ENCODE peak calls at places on chromosomes 3 and 15, in ten cellular contexts. One of them, this sample, is unnamed.

GRCh38 chr3:42161050-42161935 is 70.1 kb downstream of the TRAK1 start:
- DNase-seq in neuronal stem cell: no peak
- DNase-seq in mesenchymal stem cell: peak; percentile 37
- DNase-seq in left ventricle myocardium inferior: no peak
- DNase-seq in right atrium auricular region: no peak
- DNase-seq in RWPE2: no peak
- DNase-seq in heart right ventricle: no peak
- DNase-seq in psoas muscle: no peak
- DNase-seq in body of pancreas: no peak
- DNase-seq in ovary: no peak
- DNase-seq in this sample: peak; percentile 16

GRCh38 chr3:151213151-151213550 is 10.1 kb upstream of the GPR171 start:
- DNase-seq in neuronal stem cell: no peak
- DNase-seq in mesenchymal stem cell: no peak
- DNase-seq in left ventricle myocardium inferior: no peak
- DNase-seq in right atrium auricular region: no peak
- DNase-seq in RWPE2: no peak
- DNase-seq in heart right ventricle: no peak
- DNase-seq in psoas muscle: no peak
- DNase-seq in body of pancreas: no peak
- DNase-seq in ovary: no peak
- DNase-seq in this sample: no peak

GRCh38 chr15:72782993-72783562 is 480 bp downstream of the ADPGK start:
- DNase-seq in neuronal stem cell: no peak
- DNase-seq in mesenchymal stem cell: peak; percentile 88
- DNase-seq in left ventricle myocardium inferior: peak; percentile 55
- DNase-seq in right atrium auricular region: peak; percentile 60
- DNase-seq in RWPE2: peak; percentile 77
- DNase-seq in heart right ventricle: peak; percentile 44
- DNase-seq in psoas muscle: peak; percentile 69
- DNase-seq in body of pancreas: no peak
- DNase-seq in ovary: no peak
- DNase-seq in this sample: no peak

GRCh38 chr3:106206165-106206564 is 337.4 kb upstream of the CBLB start:
- DNase-seq in neuronal stem cell: no peak
- DNase-seq in mesenchymal stem cell: no peak
- DNase-seq in left ventricle myocardium inferior: no peak
- DNase-seq in right atrium auricular region: no peak
- DNase-seq in RWPE2: no peak
- DNase-seq in heart right ventricle: peak; percentile 15
- DNase-seq in psoas muscle: no peak
- DNase-seq in body of pancreas: no peak
- DNase-seq in ovary: no peak
- DNase-seq in this sample: no peak

GRCh38 chr15:78093242-78094020 is 1.1 kb downstream of the SH2D7 start:
- DNase-seq in neuronal stem cell: no peak
- DNase-seq in mesenchymal stem cell: peak; percentile 94
- DNase-seq in left ventricle myocardium inferior: no peak
- DNase-seq in right atrium auricular region: no peak
- DNase-seq in RWPE2: peak; percentile 55
- DNase-seq in heart right ventricle: no peak
- DNase-seq in psoas muscle: no peak
- DNase-seq in body of pancreas: peak; percentile 4
- DNase-seq in ovary: no peak
- DNase-seq in this sample: no peak

GRCh38 chr3:139548801-139549200 is 9.3 kb upstream of the RBP1 start:
- DNase-seq in neuronal stem cell: no peak
- DNase-seq in mesenchymal stem cell: no peak
- DNase-seq in left ventricle myocardium inferior: no peak
- DNase-seq in right atrium auricular region: no peak
- DNase-seq in RWPE2: no peak
- DNase-seq in heart right ventricle: no peak
- DNase-seq in psoas muscle: no peak
- DNase-seq in body of pancreas: peak; percentile 71
- DNase-seq in ovary: peak; percentile 88
- DNase-seq in this sample: no peak

GRCh38 chr3:178709047-178709446 is 172.8 kb downstream of the KCNMB2 start:
- DNase-seq in neuronal stem cell: no peak
- DNase-seq in mesenchymal stem cell: no peak
- DNase-seq in left ventricle myocardium inferior: no peak
- DNase-seq in right atrium auricular region: no peak
- DNase-seq in RWPE2: no peak
- DNase-seq in heart right ventricle: no peak
- DNase-seq in psoas muscle: no peak
- DNase-seq in body of pancreas: no peak
- DNase-seq in ovary: no peak
- DNase-seq in this sample: no peak

GRCh38 chr15:70479056-70479455 is 284.3 kb downstream of the UACA start:
- DNase-seq in neuronal stem cell: no peak
- DNase-seq in mesenchymal stem cell: no peak
- DNase-seq in left ventricle myocardium inferior: no peak
- DNase-seq in right atrium auricular region: no peak
- DNase-seq in RWPE2: no peak
- DNase-seq in heart right ventricle: no peak
- DNase-seq in psoas muscle: no peak
- DNase-seq in body of pancreas: no peak
- DNase-seq in ovary: no peak
- DNase-seq in this sample: no peak

GRCh38 chr15:48693474-48693873 is 48.0 kb upstream of the FBN1 start:
- DNase-seq in neuronal stem cell: no peak
- DNase-seq in mesenchymal stem cell: peak; percentile 37
- DNase-seq in left ventricle myocardium inferior: no peak
- DNase-seq in right atrium auricular region: no peak
- DNase-seq in RWPE2: no peak
- DNase-seq in heart right ventricle: no peak
- DNase-seq in psoas muscle: no peak
- DNase-seq in body of pancreas: no peak
- DNase-seq in ovary: no peak
- DNase-seq in this sample: no peak

GRCh38 chr3:148020880-148021279 is 611.7 kb downstream of the ZIC1 start:
- DNase-seq in neuronal stem cell: no peak
- DNase-seq in mesenchymal stem cell: no peak
- DNase-seq in left ventricle myocardium inferior: no peak
- DNase-seq in right atrium auricular region: no peak
- DNase-seq in RWPE2: no peak
- DNase-seq in heart right ventricle: no peak
- DNase-seq in psoas muscle: no peak
- DNase-seq in body of pancreas: no peak
- DNase-seq in ovary: no peak
- DNase-seq in this sample: no peak

GRCh38 chr3:53384465-53385277 is 37.3 kb upstream of the DCP1A start:
- DNase-seq in neuronal stem cell: no peak
- DNase-seq in mesenchymal stem cell: no peak
- DNase-seq in left ventricle myocardium inferior: no peak
- DNase-seq in right atrium auricular region: no peak
- DNase-seq in RWPE2: no peak
- DNase-seq in heart right ventricle: no peak
- DNase-seq in psoas muscle: no peak
- DNase-seq in body of pancreas: no peak
- DNase-seq in ovary: no peak
- DNase-seq in this sample: no peak

GRCh38 chr3:146504546-146505197 is 35.3 kb upstream of the PLSCR2 start:
- DNase-seq in neuronal stem cell: no peak
- DNase-seq in mesenchymal stem cell: peak; percentile 28
- DNase-seq in left ventricle myocardium inferior: no peak
- DNase-seq in right atrium auricular region: no peak
- DNase-seq in RWPE2: no peak
- DNase-seq in heart right ventricle: no peak
- DNase-seq in psoas muscle: no peak
- DNase-seq in body of pancreas: no peak
- DNase-seq in ovary: no peak
- DNase-seq in this sample: no peak

GRCh38 chr3:44240061-44240460 is 1.6 kb upstream of the TOPAZ1 start:
- DNase-seq in neuronal stem cell: no peak
- DNase-seq in mesenchymal stem cell: no peak
- DNase-seq in left ventricle myocardium inferior: no peak
- DNase-seq in right atrium auricular region: no peak
- DNase-seq in RWPE2: no peak
- DNase-seq in heart right ventricle: no peak
- DNase-seq in psoas muscle: no peak
- DNase-seq in body of pancreas: no peak
- DNase-seq in ovary: no peak
- DNase-seq in this sample: no peak

GRCh38 chr3:86990171-86990733 is 697 bp downstream of the VGLL3 start:
- DNase-seq in neuronal stem cell: no peak
- DNase-seq in mesenchymal stem cell: peak; percentile 38
- DNase-seq in left ventricle myocardium inferior: peak; percentile 26
- DNase-seq in right atrium auricular region: no peak
- DNase-seq in RWPE2: peak; percentile 70
- DNase-seq in heart right ventricle: no peak
- DNase-seq in psoas muscle: peak; percentile 41
- DNase-seq in body of pancreas: peak; percentile 65
- DNase-seq in ovary: peak; percentile 60
- DNase-seq in this sample: peak; percentile 49

GRCh38 chr3:172334743-172335142 is 113.5 kb downstream of the GHSR start:
- DNase-seq in neuronal stem cell: no peak
- DNase-seq in mesenchymal stem cell: no peak
- DNase-seq in left ventricle myocardium inferior: no peak
- DNase-seq in right atrium auricular region: no peak
- DNase-seq in RWPE2: no peak
- DNase-seq in heart right ventricle: no peak
- DNase-seq in psoas muscle: no peak
- DNase-seq in body of pancreas: no peak
- DNase-seq in ovary: no peak
- DNase-seq in this sample: no peak

GRCh38 chr3:155252535-155252934 is 40.9 kb downstream of the STRIT1 start:
- DNase-seq in neuronal stem cell: no peak
- DNase-seq in mesenchymal stem cell: no peak
- DNase-seq in left ventricle myocardium inferior: no peak
- DNase-seq in right atrium auricular region: no peak
- DNase-seq in RWPE2: no peak
- DNase-seq in heart right ventricle: no peak
- DNase-seq in psoas muscle: no peak
- DNase-seq in body of pancreas: no peak
- DNase-seq in ovary: no peak
- DNase-seq in this sample: no peak

GRCh38 chr3:43177092-43177491 is 71.2 kb upstream of the POMGNT2 start:
- DNase-seq in neuronal stem cell: no peak
- DNase-seq in mesenchymal stem cell: no peak
- DNase-seq in left ventricle myocardium inferior: no peak
- DNase-seq in right atrium auricular region: no peak
- DNase-seq in RWPE2: no peak
- DNase-seq in heart right ventricle: no peak
- DNase-seq in psoas muscle: no peak
- DNase-seq in body of pancreas: no peak
- DNase-seq in ovary: no peak
- DNase-seq in this sample: no peak

GRCh38 chr3:44198265-44198956 is 43.3 kb upstream of the TOPAZ1 start:
- DNase-seq in neuronal stem cell: peak; percentile 83
- DNase-seq in mesenchymal stem cell: peak; percentile 72
- DNase-seq in left ventricle myocardium inferior: peak; percentile 20
- DNase-seq in right atrium auricular region: peak; percentile 70
- DNase-seq in RWPE2: peak; percentile 64
- DNase-seq in heart right ventricle: peak; percentile 78
- DNase-seq in psoas muscle: peak; percentile 40
- DNase-seq in body of pancreas: peak; percentile 76
- DNase-seq in ovary: peak; percentile 53
- DNase-seq in this sample: peak; percentile 51

GRCh38 chr3:89059201-89059600 is 48.2 kb upstream of the EPHA3 start:
- DNase-seq in neuronal stem cell: no peak
- DNase-seq in mesenchymal stem cell: peak; percentile 43
- DNase-seq in left ventricle myocardium inferior: no peak
- DNase-seq in right atrium auricular region: no peak
- DNase-seq in RWPE2: no peak
- DNase-seq in heart right ventricle: no peak
- DNase-seq in psoas muscle: peak; percentile 18
- DNase-seq in body of pancreas: no peak
- DNase-seq in ovary: no peak
- DNase-seq in this sample: no peak

GRCh38 chr3:33943277-33943676 is 144.8 kb downstream of the PDCD6IP start:
- DNase-seq in neuronal stem cell: no peak
- DNase-seq in mesenchymal stem cell: no peak
- DNase-seq in left ventricle myocardium inferior: no peak
- DNase-seq in right atrium auricular region: no peak
- DNase-seq in RWPE2: no peak
- DNase-seq in heart right ventricle: no peak
- DNase-seq in psoas muscle: no peak
- DNase-seq in body of pancreas: no peak
- DNase-seq in ovary: no peak
- DNase-seq in this sample: no peak
- H3K36me3 ChIP-seq in neuronal stem cell: no peaks in the 10 kb centered on the region
- H3K36me3 ChIP-seq in mesenchymal stem cell: no peaks in the 10 kb centered on the region
- H3K36me3 ChIP-seq in left ventricle myocardium inferior: no peaks in the 10 kb centered on the region
- H3K36me3 ChIP-seq in right atrium auricular region: no peaks in the 10 kb centered on the region
- H3K36me3 ChIP-seq in RWPE2: no peaks in the 10 kb centered on the region
- H3K36me3 ChIP-seq in heart right ventricle: no peaks in the 10 kb centered on the region
- H3K36me3 ChIP-seq in psoas muscle: no peaks in the 10 kb centered on the region
- H3K36me3 ChIP-seq in body of pancreas: no peaks in the 10 kb centered on the region
- H3K36me3 ChIP-seq in ovary: no peaks in the 10 kb centered on the region
- H3K36me3 ChIP-seq in this sample: no peaks in the 10 kb centered on the region

GRCh38 chr3:111585214-111585613 is 9.9 kb downstream of the ZBED2 start:
- DNase-seq in neuronal stem cell: no peak
- DNase-seq in mesenchymal stem cell: no peak
- DNase-seq in left ventricle myocardium inferior: no peak
- DNase-seq in right atrium auricular region: no peak
- DNase-seq in RWPE2: no peak
- DNase-seq in heart right ventricle: no peak
- DNase-seq in psoas muscle: no peak
- DNase-seq in body of pancreas: no peak
- DNase-seq in ovary: no peak
- DNase-seq in this sample: no peak
- H3K4me1 ChIP-seq in neuronal stem cell: no peaks in the 10 kb centered on the region
- H3K4me1 ChIP-seq in mesenchymal stem cell: no peaks in the 10 kb centered on the region
- H3K4me1 ChIP-seq in left ventricle myocardium inferior: no peaks in the 10 kb centered on the region
- H3K4me1 ChIP-seq in right atrium auricular region: no peaks in the 10 kb centered on the region
- H3K4me1 ChIP-seq in RWPE2: peaks cover 53% of the 10 kb centered on the region
- H3K4me1 ChIP-seq in heart right ventricle: no peaks in the 10 kb centered on the region
- H3K4me1 ChIP-seq in psoas muscle: no peaks in the 10 kb centered on the region
- H3K4me1 ChIP-seq in body of pancreas: no peaks in the 10 kb centered on the region
- H3K4me1 ChIP-seq in ovary: no peaks in the 10 kb centered on the region
- H3K4me1 ChIP-seq in this sample: peaks cover 35% of the 10 kb centered on the region

GRCh38 chr3:50573566-50574279 is 4.4 kb downstream of the HEMK1 start:
- DNase-seq in neuronal stem cell: no peak
- DNase-seq in mesenchymal stem cell: no peak
- DNase-seq in left ventricle myocardium inferior: no peak
- DNase-seq in right atrium auricular region: no peak
- DNase-seq in RWPE2: no peak
- DNase-seq in heart right ventricle: no peak
- DNase-seq in psoas muscle: no peak
- DNase-seq in body of pancreas: no peak
- DNase-seq in ovary: no peak
- DNase-seq in this sample: no peak
- H3K27ac ChIP-seq in neuronal stem cell: no peak overlapping the region
- H3K27ac ChIP-seq in mesenchymal stem cell: no peak overlapping the region
- H3K27ac ChIP-seq in left ventricle myocardium inferior: no peak overlapping the region
- H3K27ac ChIP-seq in right atrium auricular region: no peak overlapping the region
- H3K27ac ChIP-seq in RWPE2: no peak overlapping the region
- H3K27ac ChIP-seq in heart right ventricle: no peak overlapping the region
- H3K27ac ChIP-seq in psoas muscle: no peak overlapping the region
- H3K27ac ChIP-seq in body of pancreas: no peak overlapping the region
- H3K27ac ChIP-seq in ovary: no peak overlapping the region
- H3K27ac ChIP-seq in this sample: no peak overlapping the region

GRCh38 chr3:129286081-129286480 is 7.4 kb downstream of the HMCES start:
- DNase-seq in neuronal stem cell: no peak
- DNase-seq in mesenchymal stem cell: no peak
- DNase-seq in left ventricle myocardium inferior: no peak
- DNase-seq in right atrium auricular region: no peak
- DNase-seq in RWPE2: no peak
- DNase-seq in heart right ventricle: no peak
- DNase-seq in psoas muscle: no peak
- DNase-seq in body of pancreas: no peak
- DNase-seq in ovary: no peak
- DNase-seq in this sample: no peak

GRCh38 chr3:129289201-129289921 is 10.7 kb downstream of the HMCES start:
- DNase-seq in neuronal stem cell: no peak
- DNase-seq in mesenchymal stem cell: peak; percentile 58
- DNase-seq in left ventricle myocardium inferior: no peak
- DNase-seq in right atrium auricular region: no peak
- DNase-seq in RWPE2: no peak
- DNase-seq in heart right ventricle: no peak
- DNase-seq in psoas muscle: no peak
- DNase-seq in body of pancreas: no peak
- DNase-seq in ovary: no peak
- DNase-seq in this sample: no peak

GRCh38 chr3:129291487-129291886 is 12.8 kb downstream of the HMCES start:
- DNase-seq in neuronal stem cell: no peak
- DNase-seq in mesenchymal stem cell: no peak
- DNase-seq in left ventricle myocardium inferior: no peak
- DNase-seq in right atrium auricular region: no peak
- DNase-seq in RWPE2: no peak
- DNase-seq in heart right ventricle: no peak
- DNase-seq in psoas muscle: no peak
- DNase-seq in body of pancreas: no peak
- DNase-seq in ovary: no peak
- DNase-seq in this sample: no peak
- H3K36me3 ChIP-seq in neuronal stem cell: peaks cover 89% of the 10 kb centered on the region
- H3K36me3 ChIP-seq in mesenchymal stem cell: peaks cover 17% of the 10 kb centered on the region
- H3K36me3 ChIP-seq in left ventricle myocardium inferior: peaks cover 88% of the 10 kb centered on the region
- H3K36me3 ChIP-seq in right atrium auricular region: peaks cover 48% of the 10 kb centered on the region
- H3K36me3 ChIP-seq in RWPE2: peaks cover 85% of the 10 kb centered on the region
- H3K36me3 ChIP-seq in heart right ventricle: no peaks in the 10 kb centered on the region
- H3K36me3 ChIP-seq in psoas muscle: peaks cover 83% of the 10 kb centered on the region
- H3K36me3 ChIP-seq in body of pancreas: no peaks in the 10 kb centered on the region
- H3K36me3 ChIP-seq in ovary: no peaks in the 10 kb centered on the region
- H3K36me3 ChIP-seq in this sample: peaks cover 55% of the 10 kb centered on the region

This sample was measured in SJSA1.